ENCODE peak calls at places on chromosomes 3 and 15, in six cellular contexts. R is keratinocyte; V is fibroblast of lung; E is effector memory CD4-positive, alpha-beta T cell; G is mesenchymal stem cell; L is neural progenitor cell. S is an unnamed sample.
A peak's percentile ranks its signal among the peaks of the same experiment; 100 is the strongest.

GRCh38 chr3:52452570-52453221 is 1.1 kb downstream of the TNNC1 start:
- DNase-seq in R (no peak), V (no peak), E (no peak), G (no peak), L (peak; percentile 24), S (no peak)

GRCh38 chr3:197219627-197220026 is 78.8 kb downstream of the DLG1 start:
- DNase-seq in R (no peak), V (no peak), E (no peak), G (no peak), L (no peak), S (no peak)

GRCh38 chr3:20280257-20280656 is 94.3 kb upstream of the SGO1 start:
- DNase-seq in R (no peak), V (no peak), E (no peak), G (no peak), L (no peak), S (no peak)

GRCh38 chr3:170180107-170180951 is 1.2 kb downstream of the PHC3 start:
- DNase-seq in R (no peak), V (peak; percentile 55), E (no peak), G (peak; percentile 65), L (no peak), S (no peak)

GRCh38 chr3:171836836-171837235 is 6.3 kb upstream of the TMEM212 start:
- DNase-seq in R (no peak), V (no peak), E (no peak), G (no peak), L (no peak), S (no peak)

GRCh38 chr3:152524198-152525140 is 255.7 kb downstream of the MBNL1 start:
- DNase-seq in R (no peak), V (peak; percentile 69), E (peak; percentile 21), G (peak; percentile 69), L (peak; percentile 57), S (no peak)

GRCh38 chr3:9168230-9168629 is 81.2 kb downstream of the SRGAP3 start:
- DNase-seq in R (no peak), V (no peak), E (no peak), G (no peak), L (peak; percentile 60), S (no peak)

GRCh38 chr15:23629234-23629805 is 18.3 kb downstream of the MAGEL2 start:
- DNase-seq in R (no peak), V (no peak), E (no peak), G (no peak), L (peak; percentile 41), S (no peak)

GRCh38 chr15:57334257-57334656 is 42.0 kb upstream of the CGNL1 start:
- DNase-seq in R (no peak), V (peak; percentile 22), E (no peak), G (peak; percentile 46), L (no peak), S (peak; percentile 87)

GRCh38 chr15:52232327-52232726 is 41.1 kb upstream of the GNB5 start:
- DNase-seq in R (no peak), V (no peak), E (no peak), G (no peak), L (no peak), S (no peak)

GRCh38 chr15:88166330-88166993 is 90.1 kb downstream of the NTRK3 start:
- DNase-seq in R (no peak), V (no peak), E (no peak), G (peak; percentile 0), L (peak; percentile 72), S (no peak)

GRCh38 chr3:69439683-69440270 is 53.9 kb upstream of the FRMD4B start:
- DNase-seq in R (no peak), V (peak; percentile 59), E (no peak), G (peak; percentile 40), L (no peak), S (no peak)

GRCh38 chr3:188788621-188789081 is 383.1 kb upstream of the TPRG1 start:
- DNase-seq in R (no peak), V (peak; percentile 92), E (no peak), G (peak; percentile 96), L (no peak), S (no peak)

GRCh38 chr3:181326637-181327223 is 337.2 kb upstream of the DNAJC19 start:
- DNase-seq in R (no peak), V (peak; percentile 27), E (no peak), G (no peak), L (peak; percentile 65), S (no peak)

GRCh38 chr3:129486057-129487035 is 42.1 kb upstream of the RHO start:
- DNase-seq in R (no peak), V (peak; percentile 95), E (no peak), G (peak; percentile 64), L (peak; percentile 54), S (no peak)

GRCh38 chr3:74692-75243 is 121.8 kb upstream of the CHL1 start:
- DNase-seq in R (no peak), V (peak; percentile 15), E (no peak), G (no peak), L (no peak), S (no peak)

GRCh38 chr3:125294414-125294813 is 80.7 kb downstream of the ZNF148 start:
- DNase-seq in R (no peak), V (no peak), E (no peak), G (no peak), L (no peak), S (no peak)

GRCh38 chr3:142509079-142509478 is 61.2 kb upstream of the XRN1 start:
- DNase-seq in R (no peak), V (no peak), E (no peak), G (no peak), L (no peak), S (no peak)

GRCh38 chr3:122982202-122983185 is 45.1 kb downstream of the SEMA5B start:
- DNase-seq in R (no peak), V (no peak), E (no peak), G (no peak), L (peak; percentile 70), S (no peak)

GRCh38 chr15:74011610-74012009 is 17.1 kb downstream of the PML start:
- DNase-seq in R (no peak), V (peak; percentile 67), E (no peak), G (peak; percentile 35), L (no peak), S (no peak)

GRCh38 chr3:37200141-37200540 is 25.8 kb upstream of the LRRFIP2 start:
- DNase-seq in R (no peak), V (no peak), E (no peak), G (no peak), L (no peak), S (no peak)

GRCh38 chr3:14489641-14490040 is 50.5 kb downstream of the GRIP2 start:
- DNase-seq in R (no peak), V (no peak), E (no peak), G (no peak), L (no peak), S (no peak)

GRCh38 chr15:32828507-32829186 is 110.8 kb downstream of the GREM1 start:
- DNase-seq in R (peak; percentile 5), V (peak; percentile 89), E (no peak), G (peak; percentile 91), L (no peak), S (no peak)

GRCh38 chr15:74383695-74384565 is 16.5 kb upstream of the CYP11A1 start:
- DNase-seq in R (no peak), V (no peak), E (no peak), G (no peak), L (no peak), S (peak; percentile 96)

GRCh38 chr15:67167131-67167530 is 87.3 kb downstream of the AAGAB start:
- DNase-seq in R (no peak), V (no peak), E (no peak), G (no peak), L (no peak), S (no peak)

GRCh38 chr3:119662604-119663377 is 2.4 kb upstream of the POPDC2 start:
- DNase-seq in R (no peak), V (peak; percentile 37), E (no peak), G (no peak), L (no peak), S (no peak)

GRCh38 chr3:53303549-53303948 is 43.8 kb downstream of the DCP1A start:
- DNase-seq in R (no peak), V (no peak), E (no peak), G (no peak), L (no peak), S (no peak)

GRCh38 chr3:120433662-120434331 is 17.0 kb downstream of the FSTL1 start:
- DNase-seq in R (no peak), V (no peak), E (no peak), G (no peak), L (no peak), S (no peak)

GRCh38 chr15:46921906-46922305 is 795.4 kb upstream of the SEMA6D start:
- DNase-seq in R (no peak), V (no peak), E (no peak), G (no peak), L (no peak), S (no peak)

GRCh38 chr15:46917853-46918252 is 799.5 kb upstream of the SEMA6D start:
- DNase-seq in R (no peak), V (no peak), E (no peak), G (no peak), L (no peak), S (no peak)

DNA sequence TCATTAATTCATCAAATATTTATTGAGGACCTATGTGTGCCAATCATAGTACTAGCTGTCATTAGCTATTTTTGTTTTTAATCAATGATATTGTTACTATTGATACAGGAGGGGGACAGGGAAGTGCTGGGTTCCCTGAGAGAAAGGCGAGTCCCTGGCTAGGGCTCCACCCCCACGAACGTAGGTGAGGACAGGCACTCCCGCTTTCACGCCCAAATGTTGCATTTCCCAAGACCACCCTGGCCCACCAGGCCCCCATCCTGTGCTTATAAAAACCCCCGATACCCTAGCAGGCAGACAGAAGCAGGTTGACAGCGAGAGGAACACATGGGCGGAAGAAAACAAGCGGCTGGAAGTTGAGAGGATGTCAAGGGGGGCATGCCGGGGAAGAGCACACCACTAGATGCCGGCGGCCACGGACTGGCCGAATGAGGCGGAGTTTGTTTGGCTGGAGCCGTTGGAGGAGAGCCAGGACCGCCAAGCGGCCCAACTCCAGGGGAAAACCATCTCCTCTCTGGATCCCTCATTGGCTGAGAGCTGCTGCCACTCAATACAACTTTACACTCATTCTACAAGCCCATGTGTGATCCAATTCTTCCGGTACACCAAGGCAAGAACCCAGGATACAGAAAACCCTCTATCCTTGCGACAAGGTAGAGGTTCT is 798.7 kb upstream of the SEMA6D start:
- DNase-seq in R (no peak), V (no peak), E (no peak), G (no peak), L (no peak), S (peak; percentile 46)
- H3K4me1 ChIP-seq in R (no peaks in the 10 kb centered on the region), V (no peaks in the 10 kb centered on the region), E (no peaks in the 10 kb centered on the region), G (no peaks in the 10 kb centered on the region), L (no peaks in the 10 kb centered on the region), S (no peaks in the 10 kb centered on the region)

DNA sequence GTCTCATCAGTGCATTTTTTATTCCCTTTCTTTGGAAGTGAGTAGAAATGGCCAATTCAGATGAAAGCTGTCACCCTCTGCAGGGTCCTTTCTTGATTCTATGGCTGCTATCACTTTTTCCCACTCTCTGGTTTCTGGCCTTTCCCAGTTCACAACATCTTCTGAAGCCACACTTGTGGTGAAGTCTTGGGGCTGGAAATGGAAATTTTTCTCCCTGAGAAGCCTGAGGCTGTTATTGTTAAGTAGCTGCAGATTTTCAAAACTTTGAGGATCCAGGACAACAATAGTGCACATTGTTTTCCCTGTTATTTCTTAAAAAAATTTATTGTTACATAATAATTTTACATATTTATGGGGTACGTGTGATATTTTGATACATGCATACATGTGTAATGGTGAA is 250.3 kb upstream of the RASGRP1 start:
- DNase-seq in R (no peak), V (no peak), E (no peak), G (no peak), L (no peak), S (no peak)
- H3K4me1 ChIP-seq in R (peaks cover 4% of the 10 kb centered on the region), V (no peaks in the 10 kb centered on the region), E (no peaks in the 10 kb centered on the region), G (peaks cover 2% of the 10 kb centered on the region), L (peaks cover 13% of the 10 kb centered on the region), S (no peaks in the 10 kb centered on the region)

GRCh38 chr3:45564172-45564571 is 30.4 kb upstream of the LIMD1 start:
- DNase-seq in R (no peak), V (no peak), E (no peak), G (no peak), L (no peak), S (no peak)
- H3K4me1 ChIP-seq in R (no peaks in the 10 kb centered on the region), V (peaks cover 9% of the 10 kb centered on the region), E (no peaks in the 10 kb centered on the region), G (no peaks in the 10 kb centered on the region), L (no peaks in the 10 kb centered on the region), S (no peaks in the 10 kb centered on the region)

GRCh38 chr15:65258863-65259262 is 27.8 kb downstream of the PARP16 start:
- DNase-seq in R (no peak), V (peak; percentile 73), E (no peak), G (peak; percentile 79), L (no peak), S (no peak)
- H3K4me1 ChIP-seq in R (no peaks in the 10 kb centered on the region), V (no peaks in the 10 kb centered on the region), E (no peaks in the 10 kb centered on the region), G (peaks cover 4% of the 10 kb centered on the region), L (peaks cover 19% of the 10 kb centered on the region), S (no peaks in the 10 kb centered on the region)